ENCODE peak calls at places on chromosomes 5 and 9, in five cellular contexts. V, C, B, Y and L are unnamed samples.

GRCh38 chr5:30605693-30606268 is 587.7 kb upstream of the CDH6 start:
- DNase-seq in Y (no peak), C (no peak), B (no peak), V (peak; percentile 98), L (no peak)

GRCh38 chr9:127971357-127972315 is 9.2 kb downstream of the EEIG1 start:
- DNase-seq in B (no peak), V (no peak), Y (peak; percentile 18), C (no peak), L (no peak)

GRCh38 chr5:1213508-1214162 is 11.5 kb upstream of the SLC6A18 start:
- DNase-seq in B (no peak), V (no peak), C (no peak), Y (no peak), L (no peak)

GRCh38 chr9:79240774-79241173 is 331.0 kb upstream of the TLE4 start:
- DNase-seq in B (no peak), Y (no peak), C (no peak), V (no peak), L (no peak)

GRCh38 chr5:123647066-123647465 is 135.1 kb downstream of the CSNK1G3 start:
- DNase-seq in V (no peak), B (no peak), Y (no peak), C (no peak), L (no peak)

GRCh38 chr9:124263800-124264426 is 6.2 kb downstream of the NEK6 start:
- DNase-seq in V (peak; percentile 65), B (no peak), Y (no peak), C (no peak), L (no peak)

GRCh38 chr5:103562084-103562452 is 521 bp downstream of the NUDT12 start:
- DNase-seq in V (no peak), Y (no peak), B (no peak), C (no peak), L (no peak)

GRCh38 chr5:55402199-55402598 is 94.4 kb downstream of the MTREX start:
- DNase-seq in B (no peak), Y (no peak), C (no peak), V (no peak), L (no peak)

GRCh38 chr5:141753971-141754713 is 72.1 kb upstream of the ARAP3 start:
- DNase-seq in V (no peak), C (peak; percentile 49), B (no peak), Y (peak; percentile 36), L (peak; percentile 53)

GRCh38 chr5:1175015-1175414 is 26.4 kb upstream of the SLC6A19 start:
- DNase-seq in Y (no peak), C (no peak), B (no peak), V (no peak), L (no peak)

GRCh38 chr9:76399831-76400230 is 5.6 kb upstream of the RFK start:
- DNase-seq in B (no peak), Y (no peak), V (no peak), C (no peak), L (no peak)
- TF ChIP-seq CTCF in B (no peak), Y (no peak), V (no peak), C (no peak), L (no peak)

DNA sequence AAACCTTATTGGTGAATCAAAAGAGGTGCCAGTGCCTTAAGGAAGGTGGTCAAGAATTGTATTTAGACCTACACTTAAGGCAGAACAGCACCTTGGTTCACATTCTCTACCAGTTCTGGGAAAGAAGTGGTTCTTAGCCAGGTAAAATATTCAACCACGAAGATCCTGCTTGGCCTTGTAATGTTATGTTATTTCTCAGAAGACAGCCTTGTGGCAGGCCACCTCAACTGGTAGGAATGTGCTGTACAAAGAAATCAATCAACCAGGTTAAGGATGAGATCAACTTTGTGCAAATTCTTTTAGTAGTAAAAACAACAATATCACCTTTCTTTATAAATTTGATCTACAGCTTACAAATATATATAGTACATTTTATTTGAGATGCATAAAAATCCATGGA is 246.8 kb downstream of the ARRDC3 start:
- DNase-seq in B (no peak), V (no peak), Y (peak; percentile 67), C (no peak), L (no peak)
- TF ChIP-seq CTCF in B (no peak), V (no peak), Y (peak; percentile 34), C (no peak), L (no peak)

DNA sequence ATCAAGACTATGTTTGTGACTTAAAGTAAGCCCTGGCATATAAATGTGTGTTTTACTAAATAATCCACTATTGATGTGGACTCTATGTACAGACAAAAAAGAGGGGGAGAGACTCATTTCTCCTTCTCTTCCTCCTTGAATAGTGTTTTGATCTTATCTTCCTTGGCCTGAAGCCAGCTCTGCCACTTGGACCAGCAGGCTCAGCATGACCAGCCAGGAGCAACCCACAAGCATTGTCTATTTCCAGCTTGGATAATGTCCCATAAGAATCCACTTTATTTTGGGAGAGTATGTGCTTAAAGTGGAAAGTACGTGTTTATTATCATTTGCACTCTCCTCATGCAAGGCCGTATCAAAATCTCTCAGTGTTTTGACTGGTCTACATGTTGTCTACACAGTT is 23.8 kb upstream of the SLC46A2 start:
- DNase-seq in C (no peak), V (no peak), Y (no peak), B (no peak), L (no peak)
- TF ChIP-seq CTCF in C (no peak), V (no peak), Y (no peak), B (no peak), L (no peak)

DNA sequence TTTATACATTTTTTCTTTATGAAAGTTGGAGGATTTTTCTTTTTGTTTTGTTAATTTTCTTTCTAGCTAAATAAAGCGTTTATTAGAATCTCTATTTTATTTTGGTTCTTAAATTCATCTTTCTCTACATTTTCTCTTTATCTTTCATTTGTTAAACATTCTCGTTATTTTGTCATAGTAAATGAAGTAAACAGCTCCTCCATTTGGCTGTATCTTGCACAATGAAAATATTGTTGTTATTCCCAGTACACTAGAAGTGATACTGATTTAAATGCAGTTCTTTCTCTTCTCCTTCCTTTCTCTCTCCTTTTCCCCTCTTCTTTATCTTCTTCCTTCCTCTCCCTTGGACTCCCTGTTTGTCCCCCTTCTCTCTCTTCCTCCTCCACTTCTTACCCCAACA is 88.8 kb downstream of the FER start:
- DNase-seq in B (no peak), V (no peak), Y (no peak), C (no peak), L (no peak)
- TF ChIP-seq CTCF in B (no peak), V (no peak), Y (no peak), C (no peak), L (no peak)

DNA sequence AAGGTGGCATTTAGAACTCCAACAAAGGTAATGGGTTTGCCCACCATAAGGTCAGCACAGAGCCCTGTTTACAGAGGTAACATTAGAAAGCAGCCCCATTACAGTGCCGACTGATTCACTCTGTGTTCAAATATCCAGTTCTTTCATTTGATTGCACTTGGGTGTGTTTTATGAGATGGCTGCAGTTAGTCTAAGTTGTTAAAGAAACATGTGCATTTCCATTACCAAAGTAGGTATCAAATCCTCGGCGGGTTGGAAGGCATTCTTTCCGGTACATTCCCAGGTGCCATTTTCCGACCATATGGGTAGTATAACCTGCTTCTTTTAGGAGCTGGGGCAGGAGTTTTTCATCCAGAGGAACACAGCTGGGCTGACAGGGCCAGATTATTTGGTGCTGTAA is 16.3 kb downstream of the ARSB start:
- DNase-seq in C (no peak), Y (no peak), B (no peak), V (no peak), L (no peak)
- TF ChIP-seq CTCF in C (no peak), Y (no peak), B (no peak), V (no peak), L (no peak)

GRCh38 chr9:347667-348292 is 133.1 kb downstream of the DOCK8 start:
- DNase-seq in C (peak; percentile 68), V (peak; percentile 29), B (no peak), Y (peak; percentile 61), L (no peak)
- TF ChIP-seq CTCF in C (peak; percentile 59), V (peak; percentile 70), B (peak; percentile 86), Y (peak; percentile 67), L (peak; percentile 65)

DNA sequence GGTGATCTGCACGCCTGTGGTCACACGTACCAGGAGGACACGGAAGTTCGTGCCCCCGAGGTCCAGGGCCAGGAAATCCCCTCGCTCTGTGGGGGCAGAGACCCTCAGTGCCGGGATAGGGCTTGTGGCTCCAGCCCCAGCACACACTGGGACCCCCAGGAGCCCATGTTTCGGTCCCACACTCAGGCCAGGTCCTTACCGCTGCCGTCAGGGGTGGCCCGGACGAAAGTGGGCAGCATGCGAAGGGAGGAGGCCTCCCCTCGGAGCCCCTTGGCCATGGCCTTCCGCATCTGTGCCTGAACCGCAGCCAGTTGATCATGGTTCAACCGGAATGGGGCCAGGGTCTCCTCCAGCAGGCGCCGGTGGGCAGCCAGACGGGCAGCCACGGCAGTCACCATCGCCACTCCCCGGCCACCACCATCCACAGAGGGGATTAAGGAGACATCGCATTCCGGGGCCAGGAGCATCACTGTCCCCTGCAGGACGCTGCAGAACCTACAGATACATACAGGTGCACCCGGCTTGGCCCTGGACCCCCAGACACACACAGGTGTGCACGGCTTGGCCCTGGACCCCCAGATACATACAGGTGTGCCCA is 11.8 kb downstream of the HK3 start:
- DNase-seq in Y (no peak), C (no peak), B (no peak), V (no peak), L (no peak)
- TF ChIP-seq CTCF in Y (no peak), C (no peak), B (no peak), V (peak; percentile 32), L (no peak)

DNA sequence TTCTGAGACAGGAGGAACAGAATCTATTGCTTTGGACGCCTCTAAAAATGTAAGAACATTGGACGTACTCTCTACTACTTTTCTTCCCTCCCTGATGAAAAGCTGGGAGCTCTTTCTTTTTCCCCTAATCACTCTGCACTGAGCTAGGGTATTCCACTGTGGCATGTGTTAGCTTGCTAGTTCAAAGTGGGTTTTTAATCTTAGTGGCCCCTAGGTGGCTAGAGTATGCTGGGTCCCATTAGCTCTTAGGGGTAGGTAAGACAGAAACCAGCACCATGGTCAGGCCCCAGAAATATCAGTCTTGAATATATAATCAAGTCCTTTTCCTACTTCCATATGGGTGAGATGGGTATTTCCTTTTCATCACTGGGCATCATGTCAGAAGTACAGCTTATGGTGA is 945.2 kb upstream of the PTPRD start:
- DNase-seq in Y (no peak), C (no peak), V (no peak), B (no peak), L (no peak)
- TF ChIP-seq CTCF in Y (no peak), C (no peak), V (no peak), B (no peak), L (no peak)

DNA sequence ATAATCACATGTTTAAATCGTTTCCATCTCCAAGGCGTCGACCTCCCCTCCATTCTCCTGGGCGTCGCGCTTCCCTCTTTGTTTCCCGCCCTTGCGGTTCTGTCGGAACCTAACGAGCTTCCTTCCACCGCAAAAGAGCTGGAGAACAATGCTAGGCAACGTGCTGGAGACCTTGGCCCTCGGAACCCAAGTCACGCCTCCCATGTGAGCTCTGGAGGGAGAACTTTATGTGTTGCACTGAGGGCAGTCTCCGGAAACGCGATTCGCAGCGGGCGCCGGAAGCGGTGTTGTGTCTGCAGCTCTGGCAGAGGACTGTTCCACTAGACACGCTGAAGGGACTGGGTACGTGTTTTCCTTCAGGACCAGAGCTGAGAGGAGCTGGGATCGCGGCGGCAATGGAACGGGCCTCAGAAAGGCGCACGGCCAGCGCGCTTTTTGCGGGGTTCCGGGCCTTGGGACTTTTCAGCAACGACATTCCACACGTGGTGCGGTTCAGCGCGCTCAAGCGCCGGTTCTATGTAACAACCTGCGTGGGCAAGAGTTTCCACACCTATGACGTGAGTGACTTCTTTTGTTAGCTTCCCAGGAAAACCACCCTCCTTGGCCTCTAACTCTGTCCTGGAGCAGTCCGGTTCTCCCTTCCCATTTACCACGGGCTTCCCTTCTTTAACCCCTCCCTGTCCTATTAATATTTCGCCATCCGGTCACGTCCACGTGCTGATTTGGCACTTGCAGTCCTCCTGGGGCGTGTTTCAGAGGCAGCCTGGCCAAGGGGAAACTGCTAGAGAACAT is at the start of gene WDR36:
- DNase-seq in C (peak; percentile 95), V (peak; percentile 86), B (peak; percentile 80), Y (peak; percentile 96), L (peak; percentile 89)
- TF ChIP-seq CTCF in C (no peak), V (peak; percentile 11), B (no peak), Y (no peak), L (no peak)